ENCODE peak calls at places on chromosomes 3 and 15, in eight cellular contexts. P, E, S, I, K, D, Q and N are unnamed samples. For H3K36me3, the result is how much of the 10 kb centered on the place peaks cover.

GRCh38 chr3:195182470-195182795 is 88.5 kb downstream of the XXYLT1 start:
- DNase-seq in Q (no peak), I (no peak), E (no peak), S (no peak), D (no peak), K (no peak), P (no peak), N (no peak)

GRCh38 chr3:26521261-26521660 is 101.3 kb upstream of the LRRC3B start:
- DNase-seq in E (no peak), I (no peak), Q (no peak), D (no peak), S (no peak), K (no peak), P (no peak), N (no peak)

GRCh38 chr3:59774613-59775012 is 724.8 kb upstream of the CFAP20DC start:
- DNase-seq in Q (no peak), K (no peak), I (no peak), S (no peak), D (no peak), P (no peak), E (no peak), N (no peak)

GRCh38 chr3:31941230-31941632 is 39.8 kb downstream of the OSBPL10 start:
- DNase-seq in I (no peak), K (no peak), D (no peak), E (no peak), P (no peak), S (no peak), Q (no peak), N (no peak)

GRCh38 chr3:98986073-98986472 is 84.6 kb upstream of the DCBLD2 start:
- DNase-seq in D (no peak), Q (no peak), K (no peak), E (peak), I (no peak), P (no peak), S (no peak), N (no peak)

GRCh38 chr3:24485511-24485910 is 9.1 kb downstream of the THRB start:
- DNase-seq in S (no peak), Q (no peak), D (no peak), P (no peak), K (no peak), E (no peak), I (no peak), N (no peak)

GRCh38 chr15:97627634-97628033 is 332.9 kb upstream of the ARRDC4 start:
- DNase-seq in P (no peak), Q (no peak), E (no peak), K (no peak), S (no peak), D (no peak), I (no peak), N (no peak)

GRCh38 chr3:74561881-74562280 is 52.6 kb downstream of the CNTN3 start:
- DNase-seq in K (no peak), E (no peak), S (no peak), P (no peak), Q (no peak), I (no peak), D (no peak), N (no peak)

GRCh38 chr15:23372284-23372683 is 17.7 kb downstream of the GOLGA8S start:
- DNase-seq in Q (no peak), E (peak), I (no peak), S (no peak), D (peak), P (no peak), K (no peak), N (no peak)

GRCh38 chr15:28456476-28457395 is 76.0 kb downstream of the GOLGA8G start:
- DNase-seq in Q (peak), E (peak), K (peak), D (peak), S (no peak), P (no peak), I (no peak), N (no peak)

GRCh38 chr15:93942140-93942808 is 289.1 kb upstream of the MCTP2 start:
- DNase-seq in K (no peak), S (no peak), P (no peak), E (no peak), Q (no peak), D (no peak), I (no peak), N (no peak)

GRCh38 chr3:120429921-120430361 is 20.9 kb downstream of the FSTL1 start:
- DNase-seq in P (no peak), D (no peak), S (no peak), I (no peak), K (no peak), E (no peak), Q (no peak), N (no peak)

GRCh38 chr3:81419196-81419595 is 342.2 kb downstream of the GBE1 start:
- DNase-seq in Q (peak), I (no peak), S (no peak), K (no peak), E (no peak), P (no peak), D (no peak), N (no peak)

GRCh38 chr3:11335056-11335608 is 62.9 kb downstream of the ATG7 start:
- DNase-seq in E (peak), D (no peak), S (no peak), K (no peak), P (no peak), I (no peak), Q (peak), N (no peak)

GRCh38 chr3:184523825-184524615 is 37.6 kb upstream of the EPHB3 start:
- DNase-seq in I (no peak), P (no peak), E (peak), K (no peak), S (no peak), D (no peak), Q (no peak), N (no peak)

GRCh38 chr3:107065094-107065861 is 312.0 kb upstream of the CCDC54 start:
- DNase-seq in Q (no peak), P (no peak), S (no peak), D (no peak), K (no peak), E (no peak), I (no peak), N (no peak)

GRCh38 chr15:69288531-69289311 is 10.0 kb upstream of the PAQR5 start:
- DNase-seq in E (no peak), P (no peak), I (no peak), Q (no peak), S (no peak), D (no peak), K (peak), N (no peak)

GRCh38 chr3:156535162-156535627 is 19.7 kb downstream of the SSR3 start:
- DNase-seq in S (peak), P (peak), K (peak), D (peak), E (no peak), Q (peak), I (no peak), N (no peak)

GRCh38 chr15:65829150-65829764 is 37.2 kb upstream of the DENND4A start:
- DNase-seq in I (no peak), P (no peak), D (no peak), S (no peak), Q (peak), K (no peak), E (no peak), N (no peak)

GRCh38 chr3:98039322-98040024 is 4.4 kb upstream of the GABRR3 start:
- DNase-seq in E (peak), S (peak), K (no peak), D (no peak), P (peak), Q (peak), I (no peak), N (peak)

GRCh38 chr3:156892701-156893100 is 66.5 kb downstream of the LEKR1 start:
- DNase-seq in D (no peak), Q (no peak), S (no peak), I (no peak), E (no peak), P (no peak), K (no peak), N (no peak)

GRCh38 chr3:13408890-13409289 is 11.2 kb downstream of the NUP210 start:
- DNase-seq in P (no peak), E (peak), Q (no peak), D (peak), S (no peak), K (no peak), I (no peak), N (no peak)

GRCh38 chr3:16741890-16742289 is 136.7 kb upstream of the DAZL start:
- DNase-seq in I (no peak), P (no peak), D (no peak), K (no peak), E (no peak), Q (no peak), S (no peak), N (no peak)

GRCh38 chr3:158703566-158703965 is 28.7 kb downstream of the RARRES1 start:
- DNase-seq in D (no peak), P (no peak), K (no peak), E (no peak), I (no peak), Q (no peak), S (no peak), N (no peak)

GRCh38 chr15:51341366-51342248 is at the start of gene GLDN:
- DNase-seq in D (peak), I (no peak), P (peak), Q (no peak), E (peak), S (peak), K (peak), N (no peak)

GRCh38 chr15:60326824-60327654 is 70.7 kb downstream of the ANXA2 start:
- DNase-seq in E (no peak), Q (peak), S (no peak), I (no peak), D (no peak), K (no peak), P (no peak), N (no peak)

GRCh38 chr3:149717391-149718056 is 34.8 kb downstream of the COMMD2 start:
- DNase-seq in P (peak), S (peak), D (no peak), Q (peak), E (peak), I (no peak), K (no peak), N (no peak)

GRCh38 chr3:115217678-115218451 is 70.8 kb upstream of the ZBTB20 start:
- DNase-seq in S (no peak), Q (peak), E (peak), I (no peak), K (no peak), D (no peak), P (no peak), N (no peak)

GRCh38 chr3:108437439-108437838 is 73.0 kb downstream of the MYH15 start:
- DNase-seq in S (no peak), K (no peak), Q (no peak), E (no peak), I (no peak), D (no peak), P (peak), N (no peak)

GRCh38 chr3:60094392-60094947 is 1044.6 kb upstream of the CFAP20DC start:
- DNase-seq in K (no peak), E (no peak), P (no peak), D (peak), S (no peak), Q (no peak), I (no peak), N (no peak)

GRCh38 chr3:94360982-94361381 is 298.1 kb downstream of the NSUN3 start:
- DNase-seq in P (peak), E (no peak), I (no peak), K (no peak), D (peak), Q (no peak), S (peak), N (no peak)

GRCh38 chr15:41334293-41335120 is 1.8 kb downstream of the NUSAP1 start:
- DNase-seq in Q (no peak), S (no peak), K (no peak), P (no peak), I (no peak), E (no peak), D (no peak), N (no peak)

GRCh38 chr15:68679961-68680371 is 101.2 kb downstream of the CORO2B start:
- DNase-seq in E (no peak), P (no peak), I (no peak), Q (no peak), D (no peak), K (no peak), S (no peak), N (no peak)

GRCh38 chr3:24684506-24685023 is 189.9 kb upstream of the THRB start:
- DNase-seq in Q (no peak), P (no peak), I (no peak), K (no peak), E (peak), S (no peak), D (no peak), N (no peak)

GRCh38 chr3:18740631-18741583 is 315.8 kb upstream of the SATB1 start:
- DNase-seq in E (no peak), K (no peak), P (no peak), Q (no peak), D (no peak), I (no peak), S (no peak), N (no peak)

GRCh38 chr3:41519746-41520145 is 320.4 kb downstream of the CTNNB1 start:
- DNase-seq in I (no peak), E (no peak), K (no peak), P (no peak), S (no peak), D (no peak), Q (no peak), N (no peak)

GRCh38 chr15:65796610-65797012 is 4.5 kb upstream of the DENND4A start:
- DNase-seq in Q (no peak), D (no peak), E (no peak), K (no peak), I (no peak), P (no peak), S (no peak), N (no peak)

GRCh38 chr3:142866841-142867631 is 21.8 kb downstream of the PCOLCE2 start:
- DNase-seq in Q (peak), K (no peak), D (no peak), P (peak), I (no peak), E (peak), S (no peak), N (no peak)

GRCh38 chr3:58171126-58171525 is 39.6 kb downstream of the DNASE1L3 start:
- DNase-seq in Q (no peak), I (no peak), S (no peak), K (no peak), D (no peak), E (no peak), P (no peak), N (no peak)

GRCh38 chr3:41405466-41405865 is 206.2 kb downstream of the CTNNB1 start:
- DNase-seq in Q (no peak), D (no peak), S (no peak), P (no peak), E (no peak), I (no peak), K (no peak), N (no peak)

GRCh38 chr3:132457301-132457700 is 40.0 kb downstream of the DNAJC13 start:
- DNase-seq in I (no peak), Q (no peak), P (no peak), D (no peak), E (no peak), S (no peak), K (no peak), N (no peak)
- H3K36me3 ChIP-seq in I (under half), Q (half or more), P (half or more), D (under half), E (under half), S (under half), K (half or more), N (under half)

GRCh38 chr3:150755902-150756301 is 7.1 kb downstream of the SIAH2 start:
- DNase-seq in Q (no peak), E (no peak), D (no peak), P (no peak), I (no peak), K (no peak), S (no peak), N (no peak)

GRCh38 chr3:150757364-150757763 is 5.6 kb downstream of the SIAH2 start:
- DNase-seq in D (no peak), S (no peak), P (no peak), K (no peak), I (no peak), Q (no peak), E (no peak), N (no peak)

GRCh38 chr3:150759319-150759718 is 3.6 kb downstream of the SIAH2 start:
- DNase-seq in E (no peak), Q (no peak), D (no peak), I (no peak), K (no peak), S (no peak), P (no peak), N (no peak)

GRCh38 chr3:150756491-150757059 is 6.4 kb downstream of the SIAH2 start:
- DNase-seq in E (no peak), K (no peak), I (no peak), D (no peak), S (no peak), P (no peak), Q (no peak), N (no peak)

DNA sequence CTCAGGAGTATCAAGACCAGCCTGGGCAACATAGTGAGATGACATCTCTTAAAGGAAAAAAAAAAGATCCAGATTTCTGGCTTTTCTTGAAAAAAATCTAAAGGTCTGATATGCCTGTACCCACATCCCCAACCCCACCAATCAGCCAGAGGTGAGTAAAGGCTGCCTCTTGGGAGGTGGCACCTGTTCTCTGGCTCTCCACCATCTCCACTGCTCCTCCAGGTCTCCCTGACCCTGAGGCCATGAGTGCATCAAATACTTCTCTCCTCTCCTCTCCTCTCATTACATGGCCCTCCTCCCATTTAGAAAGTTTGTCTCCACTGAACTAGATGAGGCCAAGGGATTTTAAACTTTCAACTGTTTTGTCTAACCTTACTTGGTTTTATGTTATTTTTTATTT is 5.2 kb downstream of the SIAH2 start:
- DNase-seq in S (no peak), P (no peak), Q (no peak), I (no peak), K (no peak), D (no peak), E (no peak), N (no peak)
- H3K36me3 ChIP-seq in S (under half), P (under half), Q (half or more), I (under half), K (under half), D (under half), E (under half), N (under half)

DNA sequence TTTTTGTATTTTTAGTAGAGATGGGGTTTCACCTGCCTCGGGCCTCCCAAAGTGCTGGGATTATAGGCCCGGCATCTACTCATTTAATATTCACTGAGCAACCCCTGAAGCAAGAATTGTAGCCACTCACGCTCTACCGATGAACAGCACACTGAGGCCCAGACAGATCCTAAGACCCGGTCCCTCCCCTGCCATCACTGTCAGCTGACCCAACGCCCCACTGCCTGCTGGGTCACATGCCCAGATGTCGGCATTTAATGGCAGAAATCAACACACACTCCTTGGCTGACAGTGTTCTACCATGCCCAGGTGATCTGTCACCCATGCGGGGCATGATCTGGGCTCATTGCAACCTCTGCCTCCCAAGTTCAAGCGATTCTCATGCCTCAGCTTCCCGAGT is 3.2 kb upstream of the TMEM89 start:
- DNase-seq in D (no peak), I (no peak), Q (no peak), P (no peak), E (no peak), K (no peak), S (no peak), N (no peak)
- H3K36me3 ChIP-seq in D (under half), I (under half), Q (under half), P (half or more), E (under half), K (under half), S (under half), N (under half)

DNA sequence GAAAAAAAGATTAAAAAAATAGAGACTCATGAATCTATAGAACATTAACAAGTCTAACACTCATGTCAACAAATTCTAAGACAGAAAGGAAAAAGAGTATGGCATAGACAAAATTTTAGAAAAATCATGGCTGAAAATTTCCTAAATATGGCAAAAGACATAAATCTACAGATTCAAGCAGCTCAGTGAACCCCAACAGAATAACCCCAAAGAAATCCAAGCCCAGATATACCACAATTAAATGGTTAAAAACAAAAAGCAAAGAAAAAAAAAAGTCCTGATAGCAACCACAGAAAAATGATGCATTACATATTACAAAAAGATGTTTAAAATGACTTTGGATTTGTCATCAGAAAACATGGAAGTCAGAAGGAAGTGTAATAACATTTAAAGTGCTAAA is 75.6 kb downstream of the AQR start:
- DNase-seq in S (no peak), E (no peak), D (no peak), I (no peak), P (no peak), Q (no peak), K (no peak), N (no peak)
- H3K36me3 ChIP-seq in S (under half), E (under half), D (under half), I (under half), P (half or more), Q (half or more), K (half or more), N (under half)

GRCh38 chr3:127714151-127714571 is 41.4 kb downstream of the ABTB1 start:
- DNase-seq in S (no peak), D (no peak), Q (no peak), E (no peak), K (no peak), I (no peak), P (no peak), N (no peak)
- H3K36me3 ChIP-seq in S (under half), D (under half), Q (half or more), E (under half), K (under half), I (under half), P (under half), N (under half)

DNA sequence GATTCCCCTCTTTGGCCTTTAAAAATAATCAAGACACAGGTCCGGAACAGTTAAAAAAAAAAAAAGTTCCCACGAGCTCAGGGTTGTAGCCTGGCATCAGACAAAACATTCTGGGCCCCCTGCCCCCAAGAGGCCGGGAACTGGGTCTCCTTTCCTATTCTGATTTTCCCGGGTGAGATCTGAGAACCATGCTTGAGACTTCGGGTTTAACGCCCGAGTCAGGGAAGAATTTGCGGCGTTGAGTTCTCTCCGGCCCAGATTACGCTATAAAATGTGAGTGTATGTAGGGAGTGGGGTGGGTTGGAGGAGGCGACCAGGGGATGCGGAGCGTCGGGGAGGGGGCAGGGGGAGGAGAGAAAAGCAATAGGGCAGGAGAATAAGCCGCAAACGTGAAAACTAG is 2.6 kb downstream of the ZIC1 start:
- DNase-seq in Q (no peak), P (no peak), E (peak), K (no peak), S (no peak), D (no peak), I (no peak), N (no peak)
- H3K36me3 ChIP-seq in Q (under half), P (under half), E (under half), K (under half), S (under half), D (under half), I (under half), N (under half)

GRCh38 chr3:159785276-159785675 is 203.4 kb upstream of the IL12A start:
- DNase-seq in I (no peak), P (no peak), S (no peak), E (no peak), K (no peak), D (no peak), Q (no peak), N (no peak)
- H3K36me3 ChIP-seq in I (under half), P (under half), S (under half), E (under half), K (under half), D (under half), Q (under half), N (under half)

DNA sequence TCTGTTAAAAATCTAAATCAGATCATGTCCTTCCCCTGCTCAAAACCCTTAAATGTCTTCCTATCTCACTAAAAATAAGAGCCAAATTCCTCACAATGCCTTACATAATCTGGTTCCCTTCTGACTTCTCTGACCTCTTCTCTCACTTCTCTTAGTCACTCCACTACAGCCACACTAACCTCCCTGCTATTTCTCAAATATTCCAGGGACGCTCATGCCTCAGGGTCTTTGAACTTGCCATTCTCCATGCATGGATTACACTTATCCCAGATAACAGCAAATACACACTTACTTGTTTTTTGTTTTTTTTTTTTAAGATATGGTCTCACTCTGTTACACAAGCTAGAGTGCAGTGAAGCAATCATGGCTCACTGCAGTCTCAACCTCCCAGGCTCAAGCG is 8.5 kb downstream of the TP53BP1 start:
- DNase-seq in D (no peak), Q (no peak), K (no peak), S (no peak), E (no peak), P (no peak), I (no peak), N (no peak)
- H3K36me3 ChIP-seq in D (under half), Q (under half), K (half or more), S (under half), E (under half), P (half or more), I (under half), N (under half)